ENCODE peak calls at places on chromosomes 12 and 14, in five cellular contexts. G is heart left ventricle, L is GM06990, J is PC-9, Q is right lobe of liver. Z is an unnamed sample.

GRCh38 chr12:129840145-129840884 is 63.5 kb downstream of the TMEM132D start:
- DNase-seq in G (no peak), L (no peak), J (no peak), Q (no peak), Z (no peak)

GRCh38 chr14:23300687-23301223 is 1.9 kb downstream of the PPP1R3E start:
- DNase-seq in G (peak; percentile 73), L (no peak), J (no peak), Q (peak; percentile 62), Z (peak; percentile 13)

GRCh38 chr14:94041551-94042346 is 15.6 kb downstream of the OTUB2 start:
- DNase-seq in G (peak; percentile 49), L (no peak), J (no peak), Q (no peak), Z (no peak)

GRCh38 chr12:130634866-130635265 is 81.2 kb downstream of the RIMBP2 start:
- DNase-seq in G (no peak), L (no peak), J (no peak), Q (no peak), Z (no peak)

GRCh38 chr12:121942145-121942718 is 23.8 kb downstream of the CFAP251 start:
- DNase-seq in G (no peak), L (no peak), J (no peak), Q (no peak), Z (no peak)

GRCh38 chr14:98189521-98189920 is 1082.5 kb downstream of the BCL11B start:
- DNase-seq in G (no peak), L (no peak), J (no peak), Q (no peak), Z (no peak)

GRCh38 chr14:77580964-77581505 is 35.4 kb downstream of the SPTLC2 start:
- DNase-seq in G (no peak), L (peak; percentile 60), J (peak; percentile 73), Q (no peak), Z (no peak)

GRCh38 chr14:74720526-74720925 is 7.6 kb downstream of the FCF1 start:
- DNase-seq in G (no peak), L (no peak), J (no peak), Q (no peak), Z (no peak)

GRCh38 chr12:29041621-29042020 is 107.5 kb upstream of the FAR2 start:
- DNase-seq in G (no peak), L (no peak), J (no peak), Q (no peak), Z (no peak)

GRCh38 chr14:101360045-101360931 is 201.0 kb upstream of the DIO3 start:
- DNase-seq in G (no peak), L (no peak), J (no peak), Q (no peak), Z (no peak)

GRCh38 chr12:58819345-58819744 is 101.0 kb downstream of the LRIG3 start:
- DNase-seq in G (no peak), L (no peak), J (no peak), Q (peak; percentile 65), Z (no peak)

GRCh38 chr14:89757313-89757939 is 197.1 kb downstream of the EFCAB11 start:
- DNase-seq in G (no peak), L (no peak), J (no peak), Q (no peak), Z (no peak)

GRCh38 chr12:44510510-44510909 is 365.6 kb downstream of the NELL2 start:
- DNase-seq in G (no peak), L (no peak), J (no peak), Q (no peak), Z (no peak)

GRCh38 chr12:48165089-48166031 is 8.0 kb upstream of the ASB8 start:
- DNase-seq in G (no peak), L (no peak), J (no peak), Q (no peak), Z (peak; percentile 52)

GRCh38 chr14:92968291-92969020 is 45.5 kb downstream of the CHGA start:
- DNase-seq in G (no peak), L (no peak), J (no peak), Q (no peak), Z (no peak)

GRCh38 chr12:57726151-57726883 is 12.2 kb downstream of the AGAP2 start:
- DNase-seq in G (peak; percentile 75), L (no peak), J (peak; percentile 58), Q (peak; percentile 64), Z (peak; percentile 95)

GRCh38 chr12:84134797-84135366 is 777.7 kb downstream of the SLC6A15 start:
- DNase-seq in G (no peak), L (no peak), J (no peak), Q (no peak), Z (no peak)

GRCh38 chr12:68864604-68865003 is 56.6 kb downstream of the MDM2 start:
- DNase-seq in G (no peak), L (no peak), J (no peak), Q (no peak), Z (no peak)

GRCh38 chr12:113098428-113099028 is 37.0 kb downstream of the RASAL1 start:
- DNase-seq in G (peak; percentile 69), L (peak; percentile 66), J (peak; percentile 93), Q (peak; percentile 94), Z (peak; percentile 97)

GRCh38 chr12:116559330-116560080 is at the start of gene MAP1LC3B2:
- DNase-seq in G (peak; percentile 53), L (peak; percentile 94), J (peak; percentile 95), Q (peak; percentile 62), Z (peak; percentile 46)

GRCh38 chr14:22976620-22977433 is 5.5 kb downstream of the AJUBA start:
- DNase-seq in G (no peak), L (no peak), J (peak; percentile 55), Q (peak; percentile 68), Z (peak; percentile 54)

GRCh38 chr12:22729898-22730443 is 105.0 kb downstream of the ETNK1 start:
- DNase-seq in G (no peak), L (no peak), J (no peak), Q (no peak), Z (no peak)

GRCh38 chr14:99930420-99931274 is 134.6 kb upstream of the EVL start:
- DNase-seq in G (no peak), L (peak; percentile 81), J (no peak), Q (no peak), Z (no peak)

GRCh38 chr14:20327005-20327869 is 5.8 kb downstream of the CCNB1IP1 start:
- DNase-seq in G (no peak), L (no peak), J (no peak), Q (no peak), Z (peak; percentile 36)

GRCh38 chr12:59646636-59647035 is 50.8 kb downstream of the SLC16A7 start:
- DNase-seq in G (no peak), L (no peak), J (no peak), Q (no peak), Z (no peak)

GRCh38 chr14:78341827-78342389 is 171.7 kb downstream of the NRXN3 start:
- DNase-seq in G (no peak), L (no peak), J (no peak), Q (no peak), Z (no peak)

GRCh38 chr14:99838555-99839193 is 45.5 kb downstream of the EML1 start:
- DNase-seq in G (no peak), L (no peak), J (peak; percentile 57), Q (no peak), Z (no peak)

GRCh38 chr12:916240-916639 is 33.3 kb downstream of the RAD52 start:
- DNase-seq in G (no peak), L (peak; percentile 19), J (no peak), Q (no peak), Z (no peak)

GRCh38 chr12:43169115-43169681 is 382.8 kb downstream of the ADAMTS20 start:
- DNase-seq in G (no peak), L (no peak), J (no peak), Q (no peak), Z (no peak)

GRCh38 chr12:79778802-79779201 is 88.0 kb upstream of the PAWR start:
- DNase-seq in G (no peak), L (no peak), J (no peak), Q (no peak), Z (no peak)

GRCh38 chr14:68466491-68466977 is 326.3 kb downstream of the ZFP36L1 start:
- DNase-seq in G (no peak), L (no peak), J (peak; percentile 100), Q (no peak), Z (peak; percentile 33)

DNA sequence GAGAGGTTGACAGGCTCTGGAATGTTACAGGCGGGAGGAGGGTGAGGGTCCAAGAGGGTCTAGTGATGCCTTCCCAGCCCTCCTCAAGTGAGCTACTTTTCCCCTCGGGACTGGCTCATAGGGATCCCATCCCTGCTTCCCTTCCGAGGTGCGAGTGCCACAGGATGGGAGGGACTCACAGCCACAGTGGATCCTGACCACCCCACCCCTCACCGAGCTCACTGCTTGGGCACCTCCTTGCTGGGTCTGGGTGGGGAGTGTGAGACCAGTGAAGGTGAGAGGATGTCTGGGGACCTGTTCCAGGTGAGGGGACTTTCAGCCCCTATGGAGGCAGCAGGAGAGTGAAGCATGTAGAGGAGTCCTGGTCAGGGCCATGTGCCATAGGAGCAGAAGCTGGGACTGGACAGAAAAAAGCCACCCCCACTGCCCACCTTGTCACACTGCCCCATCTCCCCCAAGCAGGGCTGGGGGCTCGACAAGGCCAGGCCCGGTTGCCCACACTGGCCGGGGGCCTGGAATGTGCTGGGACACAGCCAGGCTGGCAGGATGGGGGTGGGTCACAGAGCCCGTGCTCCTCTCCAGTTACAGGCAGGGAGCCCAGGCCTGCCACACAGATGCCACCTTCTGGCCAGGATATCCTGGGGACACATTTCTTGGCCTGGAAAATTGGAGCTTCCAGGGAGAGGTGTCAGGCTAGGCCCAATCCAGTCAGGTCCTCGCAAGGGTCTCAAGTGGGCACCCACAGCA is 1.7 kb upstream of the TNS2 start:
- DNase-seq in G (peak; percentile 82), L (no peak), J (no peak), Q (peak; percentile 92), Z (peak; percentile 65)
- TF ChIP-seq CTCF in G (no peak), L (peak; percentile 2), J (no peak), Q (peak; percentile 38), Z (no peak)

DNA sequence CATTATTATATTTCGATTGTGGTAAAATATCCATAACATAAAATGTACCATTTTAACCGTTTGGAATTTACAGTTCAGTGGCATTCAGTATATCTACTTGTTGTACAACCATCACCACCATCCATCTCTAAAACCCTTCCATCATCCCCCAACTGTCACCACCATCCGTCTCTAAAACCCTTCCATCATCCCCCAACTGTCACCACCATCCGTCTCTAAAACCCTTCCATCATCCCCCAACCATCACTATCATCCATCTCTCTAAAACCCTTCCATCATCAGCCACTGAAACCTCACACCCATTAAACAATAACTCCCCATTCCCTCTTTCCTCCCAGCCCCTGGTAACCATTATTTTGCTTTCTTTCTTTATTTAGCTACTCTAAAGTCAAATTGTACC is 144.2 kb upstream of the EEA1 start:
- DNase-seq in G (no peak), L (no peak), J (no peak), Q (no peak), Z (no peak)
- TF ChIP-seq CTCF in G (no peak), L (no peak), J (no peak), Q (no peak), Z (no peak)

GRCh38 chr12:90987520-90987919 is 17.3 kb downstream of the EPYC start:
- DNase-seq in G (no peak), L (no peak), J (no peak), Q (no peak), Z (no peak)
- TF ChIP-seq CTCF in G (no peak), L (peak; percentile 14), J (no peak), Q (no peak), Z (no peak)

GRCh38 chr14:61724133-61724532 is 28.8 kb downstream of the HIF1A start:
- DNase-seq in G (no peak), L (no peak), J (no peak), Q (no peak), Z (no peak)
- TF ChIP-seq CTCF in G (no peak), L (no peak), J (no peak), Q (no peak), Z (no peak)

GRCh38 chr12:62466596-62467411 is at the start of gene MON2:
- DNase-seq in G (peak; percentile 93), L (peak; percentile 91), J (peak; percentile 79), Q (peak; percentile 93), Z (peak; percentile 95)
- TF ChIP-seq CTCF in G (no peak), L (no peak), J (no peak), Q (no peak), Z (no peak)

GRCh38 chr14:63833728-63834127 is 19.1 kb upstream of the SYNE2 start:
- DNase-seq in G (no peak), L (no peak), J (no peak), Q (no peak), Z (no peak)
- TF ChIP-seq CTCF in G (no peak), L (no peak), J (no peak), Q (no peak), Z (no peak)